ENCODE peak calls at places on chromosome 10, in five cellular contexts. V is RWPE1, M is prostate gland, Y is Daoy, F is NCI-H1092 treated with DMSO at 0.1 percent for 48 hours. S is an unnamed sample.

GRCh38 chr10:114970515-114970914 is 32.5 kb downstream of the TRUB1 start:
- DNase-seq in V (no peak), M (no peak), Y (no peak), F (no peak), S (no peak)

GRCh38 chr10:15353471-15353870 is 17.6 kb downstream of the FAM171A1 start:
- DNase-seq in V (no peak), M (no peak), Y (no peak), F (no peak), S (no peak)

GRCh38 chr10:26881600-26882331 is 21.0 kb upstream of the ABI1 start:
- DNase-seq in V (peak), M (no peak), Y (peak), F (peak), S (no peak)

GRCh38 chr10:69451209-69451783 is at the start of gene TSPAN15:
- DNase-seq in V (peak), M (peak), Y (peak), F (peak), S (peak)

GRCh38 chr10:117413928-117414618 is 38.8 kb upstream of the PDZD8 start:
- DNase-seq in V (peak), M (no peak), Y (peak), F (no peak), S (no peak)

GRCh38 chr10:125911990-125912389 is 15.6 kb downstream of the FANK1 start:
- DNase-seq in V (no peak), M (peak), Y (no peak), F (peak), S (no peak)

GRCh38 chr10:121235692-121236091 is 362.6 kb downstream of the FGFR2 start:
- DNase-seq in V (no peak), M (no peak), Y (no peak), F (no peak), S (no peak)

GRCh38 chr10:3402334-3402733 is 229.8 kb upstream of the PITRM1 start:
- DNase-seq in V (no peak), M (no peak), Y (no peak), F (no peak), S (no peak)

GRCh38 chr10:49419005-49419404 is 23.1 kb upstream of the DRGX start:
- DNase-seq in V (peak), M (peak), Y (no peak), F (no peak), S (no peak)

GRCh38 chr10:59524373-59524772 is 162.0 kb upstream of the FAM13C start:
- DNase-seq in V (no peak), M (no peak), Y (no peak), F (no peak), S (no peak)

GRCh38 chr10:128859738-128860386 is 607.2 kb upstream of the MGMT start:
- DNase-seq in V (no peak), M (no peak), Y (peak), F (peak), S (no peak)

GRCh38 chr10:79263951-79264350 is 83.3 kb upstream of the PPIF start:
- DNase-seq in V (no peak), M (no peak), Y (no peak), F (no peak), S (no peak)

GRCh38 chr10:132371641-132372081 is 25.3 kb upstream of the PWWP2B start:
- DNase-seq in V (no peak), M (no peak), Y (no peak), F (no peak), S (no peak)

GRCh38 chr10:22874189-22874854 is 53.5 kb upstream of the ARMC3 start:
- DNase-seq in V (no peak), M (no peak), Y (no peak), F (no peak), S (no peak)

GRCh38 chr10:78757542-78757941 is 311.2 kb upstream of the ZMIZ1 start:
- DNase-seq in V (peak), M (no peak), Y (peak), F (no peak), S (no peak)

GRCh38 chr10:61284222-61284890 is 168.8 kb downstream of the TMEM26 start:
- DNase-seq in V (peak), M (peak), Y (peak), F (peak), S (no peak)

GRCh38 chr10:22420787-22421517 is 75.7 kb downstream of the SPAG6 start:
- DNase-seq in V (no peak), M (no peak), Y (no peak), F (no peak), S (no peak)

GRCh38 chr10:102906507-102906906 is 11.6 kb upstream of the CNNM2 start:
- DNase-seq in V (no peak), M (no peak), Y (no peak), F (no peak), S (no peak)